ENCODE peak calls at places on chromosomes 3 and 15, in six cellular contexts. M, V, B, L, P and O are unnamed samples.

GRCh38 chr3:192031941-192032340 is 571.0 kb downstream of the PYDC2 start:
- DNase-seq in M (no peak), V (no peak), B (no peak), L (no peak), P (no peak), O (no peak)

GRCh38 chr3:129592362-129593150 is 13.9 kb downstream of the PLXND1 start:
- DNase-seq in M (peak), V (no peak), B (no peak), L (no peak), P (no peak), O (no peak)

GRCh38 chr3:72820405-72820804 is 27.8 kb downstream of the SHQ1 start:
- DNase-seq in M (no peak), V (no peak), B (no peak), L (no peak), P (no peak), O (peak)

GRCh38 chr3:39641210-39641718 is 168.1 kb upstream of the MYRIP start:
- DNase-seq in M (no peak), V (no peak), B (no peak), L (no peak), P (no peak), O (no peak)

GRCh38 chr3:48507256-48508061 is 3.5 kb upstream of the SHISA5 start:
- DNase-seq in M (peak), V (no peak), B (peak), L (peak), P (peak), O (peak)

GRCh38 chr3:138348107-138348949 is at the start of gene MRAS:
- DNase-seq in M (peak), V (peak), B (peak), L (no peak), P (no peak), O (peak)

GRCh38 chr3:128133273-128133883 is 9.8 kb upstream of the RUVBL1 start:
- DNase-seq in M (no peak), V (no peak), B (peak), L (peak), P (peak), O (peak)

GRCh38 chr3:23600178-23600577 is 205.6 kb upstream of the UBE2E1 start:
- DNase-seq in M (no peak), V (no peak), B (peak), L (no peak), P (no peak), O (peak)

GRCh38 chr3:122810706-122811105 is 15.8 kb downstream of the SLC49A4 start:
- DNase-seq in M (no peak), V (no peak), B (no peak), L (no peak), P (no peak), O (no peak)

GRCh38 chr3:4752201-4753072 is 226.8 kb upstream of the BHLHE40 start:
- DNase-seq in M (no peak), V (no peak), B (peak), L (no peak), P (no peak), O (no peak)

GRCh38 chr3:11853450-11853849 is 6.8 kb upstream of the TAMM41 start:
- DNase-seq in M (no peak), V (no peak), B (no peak), L (no peak), P (no peak), O (no peak)

GRCh38 chr3:156768390-156768789 is 57.8 kb upstream of the LEKR1 start:
- DNase-seq in M (no peak), V (no peak), B (no peak), L (no peak), P (no peak), O (no peak)

GRCh38 chr3:159806412-159806811 is 182.2 kb upstream of the IL12A start:
- DNase-seq in M (no peak), V (no peak), B (no peak), L (no peak), P (no peak), O (no peak)

GRCh38 chr15:66570842-66571241 is 5.0 kb upstream of the LCTL start:
- DNase-seq in M (no peak), V (no peak), B (no peak), L (no peak), P (no peak), O (no peak)

GRCh38 chr3:157104928-157105652 is 54.9 kb downstream of the CCNL1 start:
- DNase-seq in M (no peak), V (peak), B (no peak), L (peak), P (no peak), O (no peak)